ENCODE peak calls at places on chromosomes 11 and 22, in nine cellular contexts. E is A673, A is endothelial cell of umbilical vein, I is pancreas, U is cardiac muscle cell, F is esophagus muscularis mucosa, B is left ventricle myocardium inferior, S is GM23338, W is lower lobe of right lung. H is an unnamed sample. For H3K36me3, the result is how much of the 10 kb centered on the place peaks cover.

GRCh38 chr11:117833401-117833891 is 8.9 kb upstream of the FXYD2 start:
- DNase-seq in A (no peak), B (no peak), E (no peak), I (peak), S (no peak), W (peak), F (no peak), U (no peak), H (no peak)

GRCh38 chr22:23113067-23113846 is 28.5 kb downstream of the RSPH14 start:
- DNase-seq in W (no peak), U (no peak), B (peak), A (no peak), F (no peak), I (no peak), S (no peak), E (peak), H (no peak)

GRCh38 chr22:44870021-44870420 is 117.6 kb downstream of the ARHGAP8 start:
- DNase-seq in A (no peak), I (no peak), S (peak), F (no peak), U (peak), B (no peak), E (peak), W (no peak), H (no peak)

GRCh38 chr22:45296628-45297297 is 12.0 kb downstream of the UPK3A start:
- DNase-seq in B (no peak), W (no peak), E (no peak), S (no peak), A (no peak), I (no peak), U (no peak), F (no peak), H (no peak)

GRCh38 chr11:124538019-124538418 is 5.4 kb downstream of the OR8B12 start:
- DNase-seq in A (no peak), S (no peak), W (no peak), E (peak), B (no peak), U (no peak), I (no peak), F (no peak), H (peak)

GRCh38 chr11:110827276-110827675 is 115.0 kb upstream of the ARHGAP20 start:
- DNase-seq in S (peak), A (no peak), F (no peak), W (no peak), E (no peak), I (no peak), B (no peak), U (no peak), H (no peak)

GRCh38 chr22:44074286-44074984 is 50.3 kb downstream of the PARVB start:
- DNase-seq in I (no peak), W (no peak), F (no peak), U (no peak), A (no peak), E (no peak), S (no peak), B (no peak), H (no peak)

GRCh38 chr11:70471254-70471653 is 72.9 kb downstream of the CTTN start:
- DNase-seq in W (no peak), U (peak), F (no peak), B (no peak), A (peak), I (no peak), S (peak), E (peak), H (peak)

GRCh38 chr11:19530505-19530904 is 182.1 kb upstream of the NAV2 start:
- DNase-seq in U (no peak), W (no peak), B (no peak), A (no peak), I (no peak), E (no peak), S (no peak), F (no peak), H (no peak)

GRCh38 chr11:45556851-45557707 is 108.3 kb downstream of the CHST1 start:
- DNase-seq in U (no peak), S (no peak), B (no peak), I (no peak), W (no peak), E (peak), F (no peak), A (no peak), H (no peak)

GRCh38 chr11:69384548-69385465 is 90.9 kb downstream of the MYEOV start:
- DNase-seq in B (no peak), U (no peak), A (no peak), E (no peak), S (no peak), I (peak), W (no peak), F (no peak), H (no peak)

GRCh38 chr11:75583710-75584658 is 21.9 kb downstream of the SERPINH1 start:
- DNase-seq in S (peak), A (peak), U (peak), B (peak), E (peak), I (peak), F (no peak), W (peak), H (no peak)

GRCh38 chr11:77322926-77323590 is 21.6 kb upstream of the GDPD4 start:
- DNase-seq in I (no peak), E (no peak), S (no peak), F (no peak), A (no peak), B (no peak), U (no peak), W (no peak), H (no peak)

GRCh38 chr11:35381720-35382322 is 37.5 kb downstream of the SLC1A2 start:
- DNase-seq in F (no peak), B (no peak), A (no peak), W (no peak), E (no peak), I (no peak), S (no peak), U (no peak), H (no peak)

GRCh38 chr11:60879104-60879503 is 11.8 kb downstream of the ZP1 start:
- DNase-seq in S (no peak), I (no peak), B (no peak), F (no peak), W (no peak), A (no peak), E (no peak), U (no peak), H (no peak)

GRCh38 chr22:40533712-40534378 is 102.7 kb downstream of the MRTFA start:
- DNase-seq in E (peak), B (no peak), U (peak), F (no peak), S (peak), A (peak), I (no peak), W (no peak), H (peak)

GRCh38 chr11:119616586-119617342 is 112.2 kb downstream of the NECTIN1 start:
- DNase-seq in B (no peak), E (no peak), I (no peak), S (no peak), F (no peak), U (no peak), A (no peak), W (no peak), H (no peak)

GRCh38 chr22:23527971-23528740 is 51.9 kb downstream of the IGLL1 start:
- DNase-seq in S (no peak), I (peak), U (no peak), B (no peak), F (no peak), A (no peak), E (no peak), W (peak), H (no peak)

GRCh38 chr11:117829369-117829725 is 4.8 kb upstream of the FXYD2 start:
- DNase-seq in F (no peak), A (no peak), B (no peak), E (no peak), S (no peak), U (no peak), I (peak), W (no peak), H (no peak)

GRCh38 chr22:45336971-45337431 is 27.3 kb downstream of the FAM118A start:
- DNase-seq in E (peak), U (no peak), F (peak), B (peak), I (no peak), A (peak), S (no peak), W (peak), H (no peak)

GRCh38 chr11:124798991-124799383 is 1.2 kb downstream of the MSANTD2 start:
- DNase-seq in I (no peak), S (peak), A (peak), W (no peak), B (no peak), U (peak), E (peak), F (no peak), H (peak)

GRCh38 chr22:38505595-38506117 is 455 bp downstream of the DDX17 start:
- DNase-seq in S (peak), U (peak), B (peak), I (peak), F (peak), W (peak), E (peak), A (peak), H (peak)

GRCh38 chr22:19974935-19975706 is 33.5 kb upstream of the TXNRD2 start:
- DNase-seq in U (no peak), A (peak), W (no peak), F (no peak), E (peak), I (no peak), B (no peak), S (peak), H (no peak)

GRCh38 chr11:87082590-87082989 is 44.9 kb downstream of the TMEM135 start:
- DNase-seq in A (no peak), I (no peak), E (no peak), F (no peak), U (no peak), S (no peak), B (no peak), W (no peak), H (no peak)

GRCh38 chr11:134911514-134912180 is 499.6 kb upstream of the B3GAT1 start:
- DNase-seq in B (no peak), U (no peak), E (no peak), F (peak), I (no peak), S (no peak), A (no peak), W (no peak), H (no peak)

GRCh38 chr11:123616505-123617198 is 37.8 kb downstream of the SCN3B start:
- DNase-seq in F (no peak), W (no peak), I (no peak), S (no peak), E (peak), U (peak), B (peak), A (no peak), H (no peak)

GRCh38 chr11:46564459-46564858 is 29.4 kb downstream of the AMBRA1 start:
- DNase-seq in A (peak), W (no peak), U (no peak), B (no peak), S (no peak), F (no peak), I (no peak), E (no peak), H (no peak)

GRCh38 chr11:75495749-75496641 is 29.7 kb downstream of the GDPD5 start:
- DNase-seq in I (no peak), W (no peak), F (no peak), U (peak), S (peak), E (no peak), B (no peak), A (peak), H (no peak)

GRCh38 chr11:45834298-45834756 is 12.9 kb upstream of the CRY2 start:
- DNase-seq in W (no peak), F (no peak), U (no peak), A (no peak), S (no peak), B (no peak), E (no peak), I (no peak), H (no peak)

GRCh38 chr11:131073167-131073566 is 156.9 kb upstream of the SNX19 start:
- DNase-seq in B (no peak), A (no peak), F (no peak), E (no peak), S (no peak), U (no peak), W (no peak), I (no peak), H (no peak)

GRCh38 chr11:75264971-75265370 is 24.4 kb downstream of the TPBGL start:
- DNase-seq in W (peak), E (no peak), S (no peak), B (no peak), F (no peak), A (no peak), I (peak), U (no peak), H (no peak)

GRCh38 chr22:27554841-27555456 is 246.6 kb downstream of the MN1 start:
- DNase-seq in B (no peak), S (no peak), I (no peak), U (no peak), F (no peak), W (no peak), A (no peak), E (no peak), H (no peak)

DNA sequence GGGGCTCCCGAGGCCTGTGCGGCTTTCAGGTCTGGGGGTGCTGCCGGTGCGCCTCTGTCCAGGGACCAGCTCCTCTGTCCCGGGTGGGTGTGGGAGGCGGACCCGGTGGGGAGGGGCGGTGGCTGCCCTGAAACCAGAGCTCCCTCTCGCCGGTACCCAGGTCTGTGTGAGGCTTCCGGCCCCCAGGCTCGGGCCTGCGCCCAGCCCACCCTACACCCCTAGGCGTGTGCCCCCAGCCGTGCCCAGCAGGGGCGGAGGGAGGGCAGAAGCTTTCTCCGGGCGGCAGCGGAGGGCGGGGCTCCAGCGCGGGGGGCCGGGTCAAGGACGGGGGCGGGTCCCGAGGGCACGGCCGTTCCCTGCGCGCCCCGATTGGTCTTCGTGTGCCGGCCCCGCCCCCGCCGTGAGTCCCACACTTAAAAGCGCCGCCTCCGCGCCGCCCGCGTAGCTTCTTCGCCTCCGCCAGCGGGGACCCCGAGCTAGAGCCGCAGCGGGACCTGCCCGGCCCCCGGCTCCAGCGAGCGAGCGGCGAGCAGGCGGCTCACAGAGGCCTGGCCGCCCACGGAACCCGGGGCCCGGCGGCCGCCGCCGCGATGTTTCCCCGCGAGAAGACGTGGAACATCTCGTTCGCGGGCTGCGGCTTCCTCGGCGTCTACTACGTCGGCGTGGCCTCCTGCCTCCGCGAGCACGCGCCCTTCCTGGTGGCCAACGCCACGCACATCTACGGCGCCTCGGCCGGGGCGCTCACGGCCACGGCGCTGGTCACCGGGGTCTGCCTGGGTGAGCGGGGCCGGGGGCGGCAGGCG is 616 bp downstream of the PNPLA2 start:
- DNase-seq in S (peak), E (peak), F (peak), A (peak), W (peak), U (peak), I (peak), B (peak), H (peak)
- TF ChIP-seq CTCF in S (no peak), E (no peak), F (peak), A (no peak), W (peak), U (no peak), I (no peak), B (peak), H (peak)

GRCh38 chr22:36323182-36323854 is 64.4 kb downstream of the MYH9 start:
- DNase-seq in B (peak), W (peak), I (no peak), S (no peak), F (no peak), U (peak), E (peak), A (peak), H (peak)
- H3K27ac ChIP-seq in B (peak), W (peak), I (peak), S (peak), F (peak), U (peak), E (peak), A (peak), H (peak)

DNA sequence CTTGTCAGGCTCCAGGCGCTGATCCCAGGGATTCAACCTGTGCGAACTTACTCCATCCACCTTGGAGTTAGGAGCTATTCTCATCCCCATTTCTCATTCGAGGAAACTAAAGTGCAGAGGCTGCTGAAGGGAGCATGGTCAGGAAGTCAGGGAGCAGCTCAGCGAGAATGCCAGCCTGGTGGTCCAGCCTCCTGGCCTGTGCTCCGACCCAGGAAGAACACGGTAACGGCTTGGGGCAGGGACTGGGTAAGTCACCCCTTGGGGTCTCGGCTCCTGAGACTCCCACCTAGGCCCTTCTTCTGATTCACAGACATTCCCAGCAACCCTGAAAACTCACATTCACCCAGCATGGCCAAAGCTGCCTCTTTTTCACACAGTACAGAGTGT is 132.8 kb downstream of the CRYBB2 start:
- DNase-seq in B (no peak), E (no peak), S (no peak), U (no peak), F (no peak), W (no peak), I (no peak), A (no peak), H (no peak)
- H3K36me3 ChIP-seq in B (half or more), E (under half), S (under half), U (under half), F (half or more), W (half or more), I (under half), A (under half), H (under half)

GRCh38 chr11:68044145-68044813 is 5.5 kb downstream of the TCIRG1 start:
- DNase-seq in U (no peak), A (no peak), W (peak), S (no peak), I (peak), F (no peak), B (no peak), E (no peak), H (no peak)
- TF ChIP-seq CTCF in U (no peak), A (no peak), W (no peak), S (peak), I (no peak), F (no peak), B (no peak), E (no peak), H (peak)

DNA sequence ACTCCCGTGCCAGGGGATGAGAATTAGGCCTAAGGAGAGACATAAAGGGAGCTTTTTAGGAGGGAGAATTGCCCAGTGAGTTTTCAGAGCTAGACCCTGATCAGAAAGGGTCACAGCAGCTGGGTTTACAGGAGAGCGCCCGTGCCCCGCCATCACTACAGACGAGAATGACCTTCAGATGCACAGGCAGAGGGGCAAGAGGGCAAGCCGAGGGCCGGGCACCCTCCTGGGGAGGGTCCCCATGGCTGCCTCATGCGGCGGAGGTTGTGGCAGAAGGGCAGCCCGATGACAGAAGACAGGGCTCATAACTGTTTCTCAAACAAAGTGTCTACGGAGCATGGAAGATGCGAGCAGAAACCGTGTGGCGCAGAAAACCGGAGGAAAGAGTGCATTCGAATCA is 72.2 kb downstream of the TRMU start:
- DNase-seq in W (no peak), A (no peak), E (no peak), U (no peak), F (no peak), S (no peak), I (no peak), B (no peak), H (no peak)
- H3K27ac ChIP-seq in W (no peak), A (no peak), E (no peak), U (no peak), F (no peak), S (no peak), I (no peak), B (no peak), H (no peak)

GRCh38 chr11:121476379-121477032 is 23.7 kb upstream of the SORL1-AS1 start:
- DNase-seq in A (no peak), E (no peak), U (no peak), W (no peak), S (no peak), I (no peak), F (no peak), B (no peak), H (no peak)
- H3K36me3 ChIP-seq in A (under half), E (under half), U (under half), W (under half), S (under half), I (under half), F (under half), B (under half), H (under half)

GRCh38 chr11:8224711-8225110 is 39.0 kb downstream of the LMO1 start:
- DNase-seq in S (no peak), A (no peak), E (no peak), B (no peak), W (no peak), F (no peak), I (no peak), U (no peak), H (no peak)

GRCh38 chr11:8227156-8228152 is 36.2 kb downstream of the LMO1 start:
- DNase-seq in A (no peak), I (no peak), U (no peak), E (no peak), S (no peak), B (no peak), F (no peak), W (peak), H (no peak)

GRCh38 chr11:8224161-8224591 is 39.5 kb downstream of the LMO1 start:
- DNase-seq in U (no peak), B (no peak), I (no peak), W (peak), S (no peak), F (no peak), E (no peak), A (no peak), H (no peak)

GRCh38 chr11:8223513-8223899 is 40.2 kb downstream of the LMO1 start:
- DNase-seq in I (no peak), U (no peak), F (no peak), B (no peak), W (peak), E (no peak), A (no peak), S (no peak), H (peak)

DNA sequence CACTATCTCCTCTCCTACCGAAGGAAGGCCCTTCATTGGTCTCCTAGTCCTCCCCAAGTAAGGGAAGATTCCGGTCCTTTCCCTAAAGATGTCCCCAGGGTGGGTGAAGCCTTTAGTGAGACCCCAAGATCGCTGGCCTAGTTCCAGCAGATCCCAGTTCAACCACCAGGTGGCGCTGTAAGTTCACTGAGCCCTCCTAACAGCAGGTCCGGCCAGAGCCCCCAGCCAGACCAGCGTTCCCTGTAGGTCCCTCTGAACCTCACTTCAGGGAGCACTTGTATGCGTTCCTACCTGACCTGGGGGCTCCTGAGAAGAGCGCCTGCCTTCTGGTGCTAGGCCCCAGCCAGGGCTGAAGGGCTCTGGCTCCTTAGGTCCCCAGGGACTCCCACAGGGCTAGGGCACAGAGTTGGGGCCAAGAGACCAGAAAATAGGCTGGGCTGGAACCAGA is 38.1 kb downstream of the LMO1 start:
- DNase-seq in S (peak), I (peak), F (peak), W (peak), A (peak), U (peak), B (peak), E (peak), H (peak)
- TF ChIP-seq CTCF in S (peak), I (peak), F (peak), W (peak), A (peak), U (peak), B (peak), E (peak), H (peak)